ENCODE peak calls at places on chromosome 9, in six cellular contexts. One of them, this sample, is unnamed.

GRCh38 chr9:94167055-94167346 is 82.7 kb downstream of the PTPDC1 start:
- DNase-seq in BE2C: no peak
- DNase-seq in heart left ventricle: no peak
- DNase-seq in PC-3: no peak
- DNase-seq in Peyer's patch: no peak
- DNase-seq in psoas muscle: no peak
- DNase-seq in this sample: no peak

GRCh38 chr9:35279946-35280345 is 118.1 kb downstream of the UNC13B start:
- DNase-seq in BE2C: no peak
- DNase-seq in heart left ventricle: no peak
- DNase-seq in PC-3: no peak
- DNase-seq in Peyer's patch: no peak
- DNase-seq in psoas muscle: no peak
- DNase-seq in this sample: no peak

GRCh38 chr9:14140121-14140520 is 173.8 kb downstream of the NFIB start:
- DNase-seq in BE2C: no peak
- DNase-seq in heart left ventricle: no peak
- DNase-seq in PC-3: no peak
- DNase-seq in Peyer's patch: no peak
- DNase-seq in psoas muscle: no peak
- DNase-seq in this sample: no peak

GRCh38 chr9:104746285-104746684 is 1.2 kb upstream of the NIPSNAP3A start:
- DNase-seq in BE2C: no peak
- DNase-seq in heart left ventricle: no peak
- DNase-seq in PC-3: no peak
- DNase-seq in Peyer's patch: no peak
- DNase-seq in psoas muscle: no peak
- DNase-seq in this sample: no peak

GRCh38 chr9:21031091-21031817 is at the start of gene HACD4:
- DNase-seq in BE2C: no peak
- DNase-seq in heart left ventricle: peak
- DNase-seq in PC-3: no peak
- DNase-seq in Peyer's patch: peak
- DNase-seq in psoas muscle: peak
- DNase-seq in this sample: peak

GRCh38 chr9:127923771-127924170 is 6.8 kb downstream of the PIP5KL1 start:
- DNase-seq in BE2C: peak
- DNase-seq in heart left ventricle: no peak
- DNase-seq in PC-3: peak
- DNase-seq in Peyer's patch: no peak
- DNase-seq in psoas muscle: no peak
- DNase-seq in this sample: no peak

GRCh38 chr9:126886897-126887296 is 26.5 kb downstream of the ZBTB34 start:
- DNase-seq in BE2C: no peak
- DNase-seq in heart left ventricle: no peak
- DNase-seq in PC-3: no peak
- DNase-seq in Peyer's patch: no peak
- DNase-seq in psoas muscle: no peak
- DNase-seq in this sample: no peak

GRCh38 chr9:127954831-127955293 is 17.2 kb upstream of the DPM2 start:
- DNase-seq in BE2C: no peak
- DNase-seq in heart left ventricle: no peak
- DNase-seq in PC-3: no peak
- DNase-seq in Peyer's patch: no peak
- DNase-seq in psoas muscle: no peak
- DNase-seq in this sample: no peak

GRCh38 chr9:97958812-97959511 is 21.0 kb upstream of the HEMGN start:
- DNase-seq in BE2C: no peak
- DNase-seq in heart left ventricle: no peak
- DNase-seq in PC-3: no peak
- DNase-seq in Peyer's patch: no peak
- DNase-seq in psoas muscle: no peak
- DNase-seq in this sample: no peak

GRCh38 chr9:86838883-86839497 is 108.3 kb downstream of the GAS1 start:
- DNase-seq in BE2C: no peak
- DNase-seq in heart left ventricle: no peak
- DNase-seq in PC-3: no peak
- DNase-seq in Peyer's patch: no peak
- DNase-seq in psoas muscle: peak
- DNase-seq in this sample: no peak

GRCh38 chr9:385818-386398 is 171.2 kb downstream of the DOCK8 start:
- DNase-seq in BE2C: peak
- DNase-seq in heart left ventricle: no peak
- DNase-seq in PC-3: peak
- DNase-seq in Peyer's patch: no peak
- DNase-seq in psoas muscle: no peak
- DNase-seq in this sample: no peak

GRCh38 chr9:36855443-36856315 is 178.4 kb downstream of the PAX5 start:
- DNase-seq in BE2C: peak
- DNase-seq in heart left ventricle: no peak
- DNase-seq in PC-3: peak
- DNase-seq in Peyer's patch: no peak
- DNase-seq in psoas muscle: no peak
- DNase-seq in this sample: no peak

GRCh38 chr9:37949576-37949975 is 45.6 kb upstream of the SLC25A51 start:
- DNase-seq in BE2C: no peak
- DNase-seq in heart left ventricle: peak
- DNase-seq in PC-3: peak
- DNase-seq in Peyer's patch: no peak
- DNase-seq in psoas muscle: no peak
- DNase-seq in this sample: no peak

GRCh38 chr9:38681747-38682227 is 38.1 kb downstream of the FAM240B start:
- DNase-seq in BE2C: no peak
- DNase-seq in heart left ventricle: no peak
- DNase-seq in PC-3: peak
- DNase-seq in Peyer's patch: no peak
- DNase-seq in psoas muscle: no peak
- DNase-seq in this sample: no peak

GRCh38 chr9:97046228-97046627 is 7.3 kb upstream of the CTSV start:
- DNase-seq in BE2C: no peak
- DNase-seq in heart left ventricle: no peak
- DNase-seq in PC-3: peak
- DNase-seq in Peyer's patch: peak
- DNase-seq in psoas muscle: no peak
- DNase-seq in this sample: no peak

GRCh38 chr9:90706230-90706629 is 63.6 kb upstream of the DIRAS2 start:
- DNase-seq in BE2C: no peak
- DNase-seq in heart left ventricle: no peak
- DNase-seq in PC-3: no peak
- DNase-seq in Peyer's patch: no peak
- DNase-seq in psoas muscle: no peak
- DNase-seq in this sample: no peak

GRCh38 chr9:128208386-128208785 is 5.2 kb downstream of the DNM1 start:
- DNase-seq in BE2C: no peak
- DNase-seq in heart left ventricle: no peak
- DNase-seq in PC-3: no peak
- DNase-seq in Peyer's patch: no peak
- DNase-seq in psoas muscle: no peak
- DNase-seq in this sample: no peak

GRCh38 chr9:34675048-34675714 is 12.7 kb upstream of the CCL27 start:
- DNase-seq in BE2C: peak
- DNase-seq in heart left ventricle: peak
- DNase-seq in PC-3: peak
- DNase-seq in Peyer's patch: peak
- DNase-seq in psoas muscle: peak
- DNase-seq in this sample: peak

DNA sequence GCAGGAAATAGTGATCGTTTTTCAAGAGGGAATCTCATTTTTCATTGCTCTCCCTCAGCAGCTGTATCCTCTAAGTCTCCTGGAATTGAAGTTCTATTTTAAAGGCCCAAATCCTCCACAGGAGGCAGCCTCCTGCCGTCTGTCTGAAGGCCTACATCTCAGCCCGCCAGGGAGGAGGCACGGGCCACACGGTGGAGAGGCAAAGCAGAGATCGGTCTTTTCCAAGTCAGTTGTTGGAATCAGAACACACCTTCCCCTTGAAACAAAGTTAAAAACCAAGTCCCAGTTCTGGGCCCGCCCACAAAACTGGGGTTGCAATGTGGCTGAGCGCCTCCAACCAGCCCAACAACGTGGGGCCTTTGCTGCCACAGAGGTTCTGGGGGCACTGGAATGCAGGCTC is 68.7 kb downstream of the RAPGEF1 start:
- DNase-seq in BE2C: no peak
- DNase-seq in heart left ventricle: no peak
- DNase-seq in PC-3: no peak
- DNase-seq in Peyer's patch: no peak
- DNase-seq in psoas muscle: no peak
- DNase-seq in this sample: no peak
- TF ChIP-seq CTCF in BE2C: no peak
- TF ChIP-seq CTCF in heart left ventricle: no peak
- TF ChIP-seq CTCF in PC-3: no peak
- TF ChIP-seq CTCF in Peyer's patch: no peak
- TF ChIP-seq CTCF in psoas muscle: no peak
- TF ChIP-seq CTCF in this sample: no peak

GRCh38 chr9:5480919-5481743 is 29.2 kb upstream of the PDCD1LG2 start:
- DNase-seq in BE2C: no peak
- DNase-seq in heart left ventricle: no peak
- DNase-seq in PC-3: no peak
- DNase-seq in Peyer's patch: no peak
- DNase-seq in psoas muscle: no peak
- DNase-seq in this sample: no peak
- TF ChIP-seq CTCF in BE2C: peak
- TF ChIP-seq CTCF in heart left ventricle: no peak
- TF ChIP-seq CTCF in PC-3: no peak
- TF ChIP-seq CTCF in Peyer's patch: no peak
- TF ChIP-seq CTCF in psoas muscle: no peak
- TF ChIP-seq CTCF in this sample: no peak

GRCh38 chr9:134267305-134268265 is 58.7 kb upstream of the RXRA start:
- DNase-seq in BE2C: no peak
- DNase-seq in heart left ventricle: no peak
- DNase-seq in PC-3: no peak
- DNase-seq in Peyer's patch: no peak
- DNase-seq in psoas muscle: no peak
- DNase-seq in this sample: no peak
- TF ChIP-seq CTCF in BE2C: peak
- TF ChIP-seq CTCF in heart left ventricle: no peak
- TF ChIP-seq CTCF in PC-3: no peak
- TF ChIP-seq CTCF in Peyer's patch: no peak
- TF ChIP-seq CTCF in psoas muscle: no peak
- TF ChIP-seq CTCF in this sample: no peak

GRCh38 chr9:130694205-130694604 is 625 bp downstream of the EXOSC2 start:
- DNase-seq in BE2C: no peak
- DNase-seq in heart left ventricle: no peak
- DNase-seq in PC-3: no peak
- DNase-seq in Peyer's patch: no peak
- DNase-seq in psoas muscle: no peak
- DNase-seq in this sample: no peak
- TF ChIP-seq CTCF in BE2C: no peak
- TF ChIP-seq CTCF in heart left ventricle: no peak
- TF ChIP-seq CTCF in PC-3: no peak
- TF ChIP-seq CTCF in Peyer's patch: no peak
- TF ChIP-seq CTCF in psoas muscle: no peak
- TF ChIP-seq CTCF in this sample: no peak

DNA sequence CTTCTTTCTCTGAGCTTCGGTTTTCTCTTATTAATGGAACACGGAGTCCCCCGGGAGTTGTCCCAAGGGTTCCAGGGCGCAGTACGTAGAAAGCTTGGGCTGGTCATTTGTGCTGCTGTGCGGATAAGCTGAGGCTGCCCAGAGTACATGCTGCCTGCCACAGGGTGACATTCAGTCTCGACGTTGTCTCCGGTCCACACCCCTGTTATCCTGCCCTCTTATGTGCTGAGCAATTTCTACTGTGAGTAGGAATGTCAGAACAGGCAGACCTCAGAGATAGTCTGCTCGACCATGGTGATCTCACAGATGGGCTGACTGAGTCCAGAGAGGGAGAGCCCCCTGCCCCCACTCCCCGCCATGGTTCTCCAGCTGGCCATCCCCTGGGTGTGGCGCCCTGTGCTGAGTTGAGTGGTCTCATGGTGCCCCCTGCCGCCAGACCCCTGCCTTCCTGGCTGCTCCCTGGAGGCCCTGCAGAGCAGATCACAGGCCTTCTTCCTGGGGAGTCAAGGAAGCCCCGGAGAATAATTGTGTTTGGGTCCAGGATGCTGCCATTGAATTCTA is 124.0 kb downstream of the RGS3 start:
- DNase-seq in BE2C: peak
- DNase-seq in heart left ventricle: peak
- DNase-seq in PC-3: no peak
- DNase-seq in Peyer's patch: peak
- DNase-seq in psoas muscle: no peak
- DNase-seq in this sample: no peak
- TF ChIP-seq CTCF in BE2C: peak
- TF ChIP-seq CTCF in heart left ventricle: peak
- TF ChIP-seq CTCF in PC-3: no peak
- TF ChIP-seq CTCF in Peyer's patch: no peak
- TF ChIP-seq CTCF in psoas muscle: peak
- TF ChIP-seq CTCF in this sample: no peak

DNA sequence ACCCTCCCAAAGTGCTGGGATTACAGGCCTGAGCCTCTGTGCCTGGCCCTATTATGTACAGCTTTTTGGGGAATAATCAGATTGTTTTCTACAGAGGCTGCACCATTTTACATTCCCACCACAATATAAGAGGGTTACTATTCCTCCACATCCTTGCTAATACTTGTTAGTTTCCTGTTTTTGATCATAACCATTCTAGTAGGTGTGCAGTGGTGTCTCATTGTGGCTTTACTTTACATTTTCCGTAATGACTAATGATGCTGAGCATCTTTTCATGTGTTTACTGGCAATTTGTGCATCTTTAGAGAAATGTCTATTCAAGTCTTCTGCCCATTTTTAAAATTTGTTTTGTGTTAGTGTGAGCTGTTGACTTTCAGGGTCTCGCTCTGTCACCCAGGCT is 18.3 kb downstream of the PTPN3 start:
- DNase-seq in BE2C: no peak
- DNase-seq in heart left ventricle: no peak
- DNase-seq in PC-3: no peak
- DNase-seq in Peyer's patch: no peak
- DNase-seq in psoas muscle: no peak
- DNase-seq in this sample: no peak
- TF ChIP-seq CTCF in BE2C: no peak
- TF ChIP-seq CTCF in heart left ventricle: no peak
- TF ChIP-seq CTCF in PC-3: no peak
- TF ChIP-seq CTCF in Peyer's patch: no peak
- TF ChIP-seq CTCF in psoas muscle: no peak
- TF ChIP-seq CTCF in this sample: no peak

DNA sequence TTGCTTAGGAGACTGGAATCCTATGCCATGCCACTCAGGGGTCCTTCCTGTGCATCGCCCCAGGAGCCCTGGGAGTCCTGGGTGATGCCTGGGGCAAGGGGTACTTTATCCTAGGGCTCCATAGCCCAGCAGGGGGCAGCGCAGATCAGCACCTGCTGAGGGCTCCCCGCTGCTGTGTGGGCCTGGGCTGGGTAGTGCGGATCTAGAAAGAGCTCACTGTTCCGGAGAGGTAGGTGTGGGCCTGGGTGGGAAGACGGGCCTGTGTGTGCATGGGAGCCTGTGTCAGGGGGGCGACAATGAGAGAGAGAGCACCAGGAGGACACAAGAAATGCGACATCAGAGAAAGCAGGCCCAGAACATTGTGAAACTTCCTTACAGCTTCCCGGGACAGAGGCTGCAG is 11.4 kb upstream of the DAB2IP start:
- DNase-seq in BE2C: peak
- DNase-seq in heart left ventricle: peak
- DNase-seq in PC-3: peak
- DNase-seq in Peyer's patch: peak
- DNase-seq in psoas muscle: peak
- DNase-seq in this sample: no peak
- TF ChIP-seq CTCF in BE2C: peak
- TF ChIP-seq CTCF in heart left ventricle: peak
- TF ChIP-seq CTCF in PC-3: peak
- TF ChIP-seq CTCF in Peyer's patch: no peak
- TF ChIP-seq CTCF in psoas muscle: peak
- TF ChIP-seq CTCF in this sample: no peak

This sample was measured in activated B cell treated with CpG ODN at 0.5 μM for 24 hours.